ENCODE peak calls at places on chromosomes 12 and 14, in seven cellular contexts. E, T, M, G, D, Z and N are unnamed samples.

GRCh38 chr14:26204954-26205479 is 392.8 kb downstream of the NOVA1 start:
- DNase-seq in T (peak; percentile 63), E (peak; percentile 43), D (no peak), Z (no peak), G (peak; percentile 91), M (no peak), N (peak; percentile 17)

GRCh38 chr12:107444771-107445170 is 240.8 kb upstream of the PWP1 start:
- DNase-seq in Z (no peak), D (no peak), E (no peak), M (no peak), G (no peak), T (no peak), N (no peak)

GRCh38 chr14:24179294-24179960 is 7.5 kb downstream of the REC8 start:
- DNase-seq in E (no peak), M (no peak), Z (no peak), G (no peak), D (no peak), T (no peak), N (no peak)

GRCh38 chr12:115257791-115258190 is 573.8 kb upstream of the TBX3 start:
- DNase-seq in G (no peak), Z (no peak), T (no peak), M (peak; percentile 43), E (no peak), D (no peak), N (peak; percentile 13)

GRCh38 chr14:73924337-73924736 is 25.6 kb downstream of the FAM161B start:
- DNase-seq in G (no peak), T (no peak), Z (no peak), E (no peak), M (peak; percentile 81), D (no peak), N (peak; percentile 15)

GRCh38 chr14:73762375-73762822 is 48.2 kb upstream of the PNMA1 start:
- DNase-seq in D (no peak), E (no peak), M (no peak), Z (no peak), G (no peak), T (no peak), N (peak; percentile 44)

GRCh38 chr12:85016423-85016822 is 19.7 kb downstream of the TSPAN19 start:
- DNase-seq in T (no peak), E (no peak), G (peak; percentile 8), M (peak; percentile 96), D (no peak), Z (no peak), N (peak; percentile 94)

GRCh38 chr12:80815351-80815750 is 98.6 kb downstream of the MYF5 start:
- DNase-seq in E (no peak), T (no peak), Z (no peak), D (no peak), M (peak; percentile 77), G (no peak), N (peak; percentile 5)

GRCh38 chr12:71581206-71581605 is 82.4 kb downstream of the ZFC3H1 start:
- DNase-seq in G (peak; percentile 79), D (peak; percentile 42), M (no peak), Z (no peak), T (no peak), E (no peak), N (no peak)

GRCh38 chr14:106872619-106873446 is 1346.5 kb downstream of the TMEM121 start:
- DNase-seq in G (no peak), E (no peak), T (no peak), M (no peak), Z (no peak), D (no peak), N (no peak)

GRCh38 chr12:95590775-95591174 is 39.5 kb upstream of the USP44 start:
- DNase-seq in G (no peak), D (no peak), M (no peak), E (no peak), Z (no peak), T (no peak), N (no peak)

GRCh38 chr12:4148418-4149056 is 125.0 kb upstream of the CCND2 start:
- DNase-seq in E (no peak), M (no peak), D (peak; percentile 26), Z (no peak), G (no peak), T (no peak), N (no peak)

GRCh38 chr14:26863736-26864135 is 265.9 kb upstream of the NOVA1 start:
- DNase-seq in Z (no peak), E (no peak), M (no peak), G (no peak), T (no peak), D (no peak), N (peak; percentile 47)

GRCh38 chr12:53764630-53765029 is 12.9 kb upstream of the CISTR start:
- DNase-seq in D (no peak), T (no peak), G (no peak), M (no peak), E (no peak), Z (no peak), N (no peak)

GRCh38 chr12:53761306-53761705 is 9.5 kb upstream of the CISTR start:
- DNase-seq in M (no peak), D (no peak), G (no peak), Z (no peak), T (no peak), E (no peak), N (no peak)

GRCh38 chr12:53766881-53767280 is 15.1 kb upstream of the CISTR start:
- DNase-seq in D (no peak), T (no peak), G (peak; percentile 54), M (peak; percentile 46), Z (no peak), E (no peak), N (peak; percentile 28)

GRCh38 chr12:53770281-53770680 is 18.5 kb upstream of the CISTR start:
- DNase-seq in D (no peak), T (no peak), Z (no peak), E (no peak), M (peak; percentile 97), G (no peak), N (peak; percentile 66)

DNA sequence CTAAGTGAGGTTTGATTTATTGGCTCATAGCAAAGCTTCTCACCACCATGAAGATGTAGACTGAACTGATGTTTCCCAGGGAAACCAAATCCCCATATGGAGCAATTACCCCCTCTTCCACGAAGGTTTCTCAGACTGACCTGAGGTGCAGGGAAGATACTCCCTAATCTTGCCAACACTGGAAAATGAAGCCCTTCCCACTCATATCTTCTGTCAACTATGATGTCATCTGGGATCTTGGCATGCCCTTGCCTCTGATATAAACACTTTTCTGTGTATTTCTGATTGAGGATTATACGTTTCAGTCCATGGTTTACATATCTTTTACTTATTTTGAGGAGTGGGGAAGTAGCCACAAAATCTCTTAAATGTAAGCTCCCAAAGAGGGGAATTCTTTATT is 14.1 kb upstream of the CISTR start:
- DNase-seq in T (no peak), G (no peak), E (no peak), Z (no peak), M (peak; percentile 50), D (no peak), N (no peak)
- H3K27me3 ChIP-seq in T (no peaks in the 10 kb centered on the region), G (no peaks in the 10 kb centered on the region), E (peaks cover 2% of the 10 kb centered on the region), Z (no peaks in the 10 kb centered on the region), M (peaks cover 19% of the 10 kb centered on the region), D (no peaks in the 10 kb centered on the region), N (peaks cover 44% of the 10 kb centered on the region)

DNA sequence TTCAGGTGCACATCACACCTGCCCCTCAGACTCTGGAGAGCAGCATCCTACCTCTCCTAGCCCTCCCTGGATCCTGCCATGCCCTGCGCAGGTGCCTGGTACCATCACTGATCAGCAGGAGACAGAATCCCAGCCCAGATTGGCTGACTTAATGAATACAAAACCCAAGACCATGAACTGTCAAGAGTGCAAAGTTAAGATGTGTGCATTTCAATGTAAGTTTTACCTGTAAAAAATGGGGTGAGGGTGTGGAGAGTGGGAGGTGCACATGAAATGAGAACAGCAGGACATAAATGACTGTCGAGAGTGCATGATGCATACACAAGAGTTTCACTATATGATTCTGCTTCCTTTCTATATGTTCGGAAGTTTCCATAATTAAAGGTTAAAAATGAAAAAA is 57.9 kb upstream of the GPR68 start:
- DNase-seq in M (no peak), Z (no peak), D (no peak), T (no peak), E (no peak), G (no peak), N (no peak)
- H3K23ac ChIP-seq in M (no peak overlapping the region), Z (no peak overlapping the region), D (no peak overlapping the region), T (no peak overlapping the region), E (peak overlapping the region; percentile 46), G (no peak overlapping the region), N (no peak overlapping the region)

GRCh38 chr12:132330549-132330881 is 1.1 kb upstream of the GALNT9 start:
- DNase-seq in E (no peak), D (no peak), Z (no peak), G (no peak), T (no peak), M (no peak), N (no peak)

GRCh38 chr12:132336451-132337413 is 7.3 kb upstream of the GALNT9 start:
- DNase-seq in D (no peak), T (no peak), G (no peak), Z (no peak), E (no peak), M (no peak), N (no peak)

GRCh38 chr12:132335179-132335756 is 5.9 kb upstream of the GALNT9 start:
- DNase-seq in M (no peak), T (no peak), G (no peak), Z (no peak), D (no peak), E (no peak), N (no peak)

GRCh38 chr12:132333273-132333672 is 3.9 kb upstream of the GALNT9 start:
- DNase-seq in D (no peak), T (no peak), Z (no peak), M (no peak), E (no peak), G (no peak), N (no peak)

GRCh38 chr12:132333766-132334165 is 4.4 kb upstream of the GALNT9 start:
- DNase-seq in D (no peak), Z (no peak), G (no peak), E (no peak), T (no peak), M (no peak), N (no peak)
- H3K27me3 ChIP-seq in D (peaks cover 15% of the 10 kb centered on the region), Z (peaks cover 5% of the 10 kb centered on the region), G (peaks cover under 1% of the 10 kb centered on the region), E (no peaks in the 10 kb centered on the region), T (peaks cover 24% of the 10 kb centered on the region), M (peaks cover 4% of the 10 kb centered on the region), N (peaks cover 75% of the 10 kb centered on the region)

GRCh38 chr12:26043139-26044006 is 81.5 kb downstream of the BHLHE41 start:
- DNase-seq in E (no peak), T (no peak), M (no peak), G (peak; percentile 30), Z (no peak), D (peak; percentile 63), N (no peak)

GRCh38 chr12:26046203-26046602 is 78.6 kb downstream of the BHLHE41 start:
- DNase-seq in T (no peak), M (no peak), Z (no peak), D (no peak), E (no peak), G (no peak), N (no peak)

GRCh38 chr12:26044007-26044394 is 80.8 kb downstream of the BHLHE41 start:
- DNase-seq in T (no peak), M (peak; percentile 51), Z (no peak), D (no peak), G (no peak), E (no peak), N (no peak)

GRCh38 chr12:26042645-26043044 is 82.2 kb downstream of the BHLHE41 start:
- DNase-seq in E (no peak), D (no peak), G (no peak), M (no peak), Z (no peak), T (no peak), N (no peak)

DNA sequence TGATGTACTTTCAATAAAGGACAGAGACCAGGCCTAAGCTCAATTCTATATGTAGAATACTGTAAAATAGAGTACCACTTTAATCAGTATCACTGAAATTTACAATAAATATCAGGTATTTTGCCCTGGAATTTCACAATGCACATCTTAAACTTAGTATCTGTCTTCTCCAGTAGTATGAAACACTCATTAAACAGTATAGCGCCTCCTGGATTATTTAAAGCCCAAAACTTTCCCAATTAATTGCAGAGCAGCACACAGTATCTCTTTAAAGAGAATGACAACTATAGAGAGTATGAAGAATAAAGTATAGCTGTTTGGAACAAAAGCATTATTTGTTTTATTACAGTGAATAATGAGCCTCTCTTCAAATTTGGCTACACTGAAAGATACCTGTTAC is 80.2 kb downstream of the BHLHE41 start:
- DNase-seq in G (no peak), M (no peak), T (no peak), Z (no peak), D (no peak), E (no peak), N (no peak)
- H3K23ac ChIP-seq in G (no peak overlapping the region), M (no peak overlapping the region), T (no peak overlapping the region), Z (no peak overlapping the region), D (no peak overlapping the region), E (no peak overlapping the region), N (no peak overlapping the region)